ENCODE peak calls at places on chromosome 14, in five cellular contexts. P is HEK293T, U is HepG2, V is SK-N-SH, K is K562. A is an unnamed sample.

GRCh38 chr14:76666746-76667145 is 94.5 kb upstream of the VASH1 start:
- DNase-seq in P (no peak), U (no peak), V (no peak), K (no peak), A (no peak)

GRCh38 chr14:35068238-35069012 is 22.4 kb downstream of the FAM177A1 start:
- DNase-seq in P (no peak), U (no peak), V (no peak), K (no peak), A (no peak)

GRCh38 chr14:76948213-76948947 is 80.1 kb downstream of the IRF2BPL start:
- DNase-seq in P (no peak), U (peak; percentile 46), V (no peak), K (no peak), A (no peak)

GRCh38 chr14:29419736-29420135 is 507.9 kb downstream of the PRKD1 start:
- DNase-seq in P (no peak), U (no peak), V (no peak), K (no peak), A (no peak)

GRCh38 chr14:24138396-24139271 is 2.6 kb downstream of the PSME1 start:
- DNase-seq in P (no peak), U (no peak), V (no peak), K (no peak), A (no peak)

GRCh38 chr14:47155395-47155794 is 503.8 kb upstream of the RPL10L start:
- DNase-seq in P (no peak), U (no peak), V (no peak), K (no peak), A (no peak)

GRCh38 chr14:24817638-24818053 is 183.7 kb upstream of the GZMB start:
- DNase-seq in P (peak; percentile 15), U (no peak), V (no peak), K (no peak), A (no peak)

GRCh38 chr14:39219075-39219499 is 14.6 kb upstream of the MIA2 start:
- DNase-seq in P (no peak), U (peak; percentile 83), V (no peak), K (no peak), A (no peak)

GRCh38 chr14:79825046-79825521 is 386.2 kb downstream of the DIO2 start:
- DNase-seq in P (no peak), U (no peak), V (no peak), K (no peak), A (no peak)

GRCh38 chr14:65840118-65840751 is 427.7 kb downstream of the FUT8 start:
- DNase-seq in P (no peak), U (no peak), V (no peak), K (peak; percentile 6), A (no peak)

GRCh38 chr14:71752111-71752738 is 180.0 kb upstream of the RGS6 start:
- DNase-seq in P (no peak), U (no peak), V (no peak), K (peak; percentile 34), A (no peak)

GRCh38 chr14:71753976-71754375 is 178.3 kb upstream of the RGS6 start:
- DNase-seq in P (no peak), U (no peak), V (no peak), K (no peak), A (no peak)

GRCh38 chr14:71751264-71751663 is 181.0 kb upstream of the RGS6 start:
- DNase-seq in P (no peak), U (no peak), V (no peak), K (peak; percentile 75), A (no peak)

GRCh38 chr14:71753126-71753830 is 179.0 kb upstream of the RGS6 start:
- DNase-seq in P (peak; percentile 80), U (peak; percentile 62), V (peak; percentile 84), K (peak; percentile 81), A (peak; percentile 27)

DNA sequence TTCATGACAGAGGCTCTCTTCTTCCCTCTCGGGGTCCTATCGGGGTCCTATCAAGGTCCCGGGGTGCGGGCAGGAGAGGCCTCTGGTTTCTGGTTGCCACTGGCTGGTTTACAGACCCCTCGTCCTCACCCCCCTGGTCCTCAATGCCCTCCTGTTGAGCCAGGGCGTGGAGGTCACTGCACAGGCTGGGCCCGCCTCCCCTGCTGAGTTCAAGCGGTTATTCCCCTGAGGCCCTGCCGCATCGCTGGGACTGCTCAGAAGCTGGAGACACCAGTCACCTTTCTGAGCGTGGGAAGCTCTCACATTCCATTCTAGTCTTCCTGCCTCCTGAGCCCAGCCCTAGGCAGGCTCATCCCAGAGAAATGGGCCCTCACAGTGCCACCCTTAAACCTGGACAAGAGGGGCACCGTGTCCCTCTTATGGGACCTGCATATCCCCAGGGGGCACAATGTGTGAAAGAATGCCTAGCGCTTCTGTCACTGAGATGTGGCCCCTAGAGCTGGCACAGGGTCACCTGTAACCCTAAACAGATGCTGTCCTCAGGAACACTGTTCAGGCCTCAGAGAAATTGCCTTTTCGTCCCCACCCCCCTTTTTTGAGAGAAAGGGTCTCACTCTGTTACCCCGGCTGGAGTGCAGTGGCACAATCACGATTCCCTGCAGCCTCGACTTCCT is 177.7 kb upstream of the RGS6 start:
- DNase-seq in P (no peak), U (no peak), V (no peak), K (no peak), A (no peak)
- TF ChIP-seq FOXM1 in P (no peak), U (no peak), V (no peak), K (no peak), A (no peak)

DNA sequence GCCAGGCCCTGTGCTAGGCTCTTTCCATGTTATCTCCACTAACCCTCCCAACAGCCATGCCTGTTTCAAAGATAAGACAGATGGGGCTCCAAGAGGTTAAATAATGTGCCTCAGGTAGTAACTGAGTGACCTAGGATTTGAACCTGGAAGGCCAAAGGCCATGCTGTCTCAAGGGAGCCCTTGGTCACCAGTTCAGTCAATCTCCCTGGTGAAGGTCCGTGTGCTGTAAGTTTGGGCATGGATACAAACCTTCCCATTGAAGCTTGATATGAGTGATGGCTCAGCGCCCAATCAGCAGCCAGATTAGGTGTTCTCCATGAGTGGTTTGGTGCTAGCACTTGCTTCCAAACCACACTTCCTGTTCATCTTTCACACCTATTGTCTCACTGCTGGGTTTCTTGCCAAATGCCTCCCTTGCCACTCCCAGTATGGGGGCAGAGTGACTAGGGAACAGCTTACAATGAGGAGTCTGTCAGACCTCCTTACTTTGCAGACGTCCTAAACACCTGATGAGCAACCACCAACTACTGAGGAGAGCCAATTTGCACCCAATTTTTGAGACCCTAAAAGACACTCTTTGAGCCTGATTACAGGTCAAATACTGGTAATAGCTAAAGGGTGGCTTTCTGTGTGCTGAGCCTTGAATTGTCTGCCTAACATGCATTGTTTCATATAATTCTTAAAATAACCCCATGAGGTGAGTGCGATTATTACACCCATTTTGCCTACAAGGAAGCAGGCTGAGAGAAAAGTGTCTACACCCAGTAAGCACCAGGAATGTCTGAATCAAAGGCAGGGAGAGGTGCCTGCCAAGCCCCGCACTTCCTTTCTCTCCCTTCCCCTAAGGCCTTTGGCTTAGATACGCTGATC is 48.5 kb upstream of the FOS start:
- DNase-seq in P (peak; percentile 31), U (no peak), V (no peak), K (peak; percentile 75), A (peak; percentile 74)
- TF ChIP-seq FOXM1 in P (no peak), U (no peak), V (no peak), K (no peak), A (no peak)

DNA sequence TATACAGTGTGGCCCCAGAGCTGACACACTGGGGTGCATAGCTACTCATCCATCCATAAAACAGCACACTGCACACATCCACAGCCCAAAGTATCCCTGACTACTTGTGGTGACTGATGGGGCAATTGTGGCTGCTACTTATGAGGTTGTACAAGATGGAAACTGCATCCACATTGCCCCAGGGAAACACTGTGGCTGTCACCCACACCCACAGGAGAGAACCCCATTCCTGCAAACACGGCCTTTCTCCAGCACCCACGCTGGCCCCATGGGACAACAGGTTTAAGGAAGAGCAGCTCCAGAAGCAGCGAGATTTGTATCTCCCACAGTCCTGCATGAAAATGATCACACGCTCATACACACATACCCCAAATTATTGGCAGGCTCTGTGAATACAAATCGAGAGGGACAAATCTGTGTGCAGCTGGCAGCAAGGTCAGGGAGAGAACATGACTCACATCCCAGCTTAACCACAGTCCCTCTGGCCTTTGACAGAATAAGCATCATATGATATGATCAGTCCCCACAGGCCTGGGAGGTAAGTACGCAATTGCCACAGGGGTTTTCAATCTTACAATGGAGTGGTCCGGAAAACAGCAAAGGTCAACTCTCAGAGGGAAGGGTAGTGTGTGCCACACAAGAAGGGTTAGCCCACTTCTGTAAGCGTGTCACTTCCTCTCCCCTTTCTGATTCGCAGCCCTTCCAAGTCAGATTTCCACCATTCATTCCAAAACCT is 61.9 kb downstream of the ESR2 start:
- DNase-seq in P (no peak), U (no peak), V (no peak), K (no peak), A (peak; percentile 88)
- TF ChIP-seq FOXM1 in P (no peak), U (no peak), V (no peak), K (no peak), A (no peak)

DNA sequence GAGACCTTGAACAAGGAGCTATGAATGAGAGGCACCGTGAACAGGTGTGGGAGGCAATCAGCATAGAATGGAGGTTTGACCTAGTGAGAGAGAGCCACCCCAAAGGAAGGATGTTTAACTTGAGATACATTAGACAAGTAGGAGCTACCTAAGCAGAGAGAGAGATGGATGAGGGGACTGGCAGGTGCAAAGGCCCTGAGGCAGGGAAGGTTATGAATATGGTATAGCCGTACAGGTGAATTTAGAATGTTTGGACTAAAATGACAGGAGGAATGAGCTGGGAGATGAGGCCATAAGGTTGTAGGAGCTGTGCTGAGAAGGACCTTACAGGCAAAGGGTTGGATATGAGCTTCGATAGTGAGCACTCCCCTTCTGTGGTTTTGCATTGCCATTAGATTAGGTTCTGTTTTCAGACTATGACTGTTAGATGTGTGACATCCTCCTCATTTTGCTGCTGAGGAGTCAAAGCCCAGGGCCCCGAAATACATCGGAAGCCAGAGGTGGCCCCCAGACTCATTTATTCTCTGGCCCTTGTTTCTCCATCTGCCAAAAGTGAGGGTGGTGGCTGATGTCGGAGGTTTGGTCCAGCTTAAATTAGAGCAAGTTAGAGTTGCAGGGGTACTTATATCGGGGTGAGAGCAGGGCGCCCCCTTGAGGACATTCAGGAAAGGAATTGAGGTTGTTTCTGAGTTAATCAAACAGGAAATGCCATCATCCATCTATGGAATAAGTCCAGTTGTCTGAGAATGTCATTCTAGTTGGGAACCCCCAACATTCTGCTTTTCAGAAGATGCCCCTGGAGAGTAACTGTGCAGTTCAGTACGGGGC is 29.4 kb downstream of the SLC24A4 start:
- DNase-seq in P (peak; percentile 53), U (peak; percentile 13), V (no peak), K (peak; percentile 43), A (no peak)
- TF ChIP-seq FOXM1 in P (no peak), U (no peak), V (no peak), K (no peak), A (no peak)

GRCh38 chr14:58808828-58809227 is 171.1 kb downstream of the DACT1 start:
- DNase-seq in P (no peak), U (no peak), V (no peak), K (no peak), A (no peak)
- TF ChIP-seq FOXM1 in P (no peak), U (no peak), V (no peak), K (no peak), A (no peak)

GRCh38 chr14:33717866-33718265 is 233.0 kb downstream of the EGLN3 start:
- DNase-seq in P (no peak), U (no peak), V (no peak), K (no peak), A (no peak)

GRCh38 chr14:33716921-33717320 is 234.0 kb downstream of the EGLN3 start:
- DNase-seq in P (no peak), U (no peak), V (no peak), K (no peak), A (no peak)

GRCh38 chr14:33715223-33715528 is 235.7 kb downstream of the EGLN3 start:
- DNase-seq in P (no peak), U (no peak), V (no peak), K (no peak), A (no peak)

GRCh38 chr14:33711761-33712160 is 239.1 kb downstream of the EGLN3 start:
- DNase-seq in P (no peak), U (no peak), V (no peak), K (no peak), A (no peak)

GRCh38 chr14:33714527-33715222 is 236.2 kb downstream of the EGLN3 start:
- DNase-seq in P (no peak), U (no peak), V (peak; percentile 33), K (no peak), A (no peak)
- TF ChIP-seq FOXM1 in P (no peak), U (no peak), V (peak; percentile 79), K (no peak), A (no peak)